ENCODE peak calls at places on chromosomes 5 and 9, in seven cellular contexts. S, Y, T, G, V, X and D are unnamed samples.

GRCh38 chr9:134025606-134026541 is 593 bp downstream of the BRD3OS start:
- DNase-seq in S (no peak), Y (peak), T (peak), G (peak), V (peak), X (peak), D (peak)

GRCh38 chr9:132042324-132042723 is 37.3 kb downstream of the MED27 start:
- DNase-seq in S (no peak), Y (peak), T (peak), G (no peak), V (peak), X (no peak), D (no peak)

GRCh38 chr5:143898381-143898780 is 86.4 kb downstream of the HMHB1 start:
- DNase-seq in S (no peak), Y (no peak), T (no peak), G (no peak), V (no peak), X (no peak), D (no peak)

GRCh38 chr5:21919417-21920022 is 933.6 kb downstream of the CDH12 start:
- DNase-seq in S (no peak), Y (peak), T (peak), G (peak), V (peak), X (peak), D (peak)

GRCh38 chr9:132351404-132352050 is 3.3 kb downstream of the SETX start:
- DNase-seq in S (no peak), Y (no peak), T (no peak), G (no peak), V (no peak), X (no peak), D (no peak)

GRCh38 chr5:76325876-76326491 is 77.1 kb upstream of the IQGAP2 start:
- DNase-seq in S (no peak), Y (no peak), T (no peak), G (no peak), V (no peak), X (no peak), D (no peak)

GRCh38 chr9:91179237-91180138 is 182.2 kb downstream of the AUH start:
- DNase-seq in S (no peak), Y (peak), T (peak), G (no peak), V (no peak), X (no peak), D (no peak)

GRCh38 chr9:19431361-19432171 is 22.8 kb downstream of the ACER2 start:
- DNase-seq in S (no peak), Y (no peak), T (no peak), G (no peak), V (no peak), X (peak), D (no peak)

GRCh38 chr9:78314550-78314949 is 17.6 kb downstream of the PSAT1 start:
- DNase-seq in S (no peak), Y (no peak), T (no peak), G (no peak), V (no peak), X (no peak), D (no peak)

GRCh38 chr9:136014928-136015633 is 53.9 kb upstream of the UBAC1 start:
- DNase-seq in S (no peak), Y (no peak), T (no peak), G (no peak), V (no peak), X (no peak), D (no peak)

GRCh38 chr9:109956811-109957440 is 176.9 kb downstream of the PALM2AKAP2 start:
- DNase-seq in S (no peak), Y (peak), T (peak), G (no peak), V (peak), X (peak), D (peak)

DNA sequence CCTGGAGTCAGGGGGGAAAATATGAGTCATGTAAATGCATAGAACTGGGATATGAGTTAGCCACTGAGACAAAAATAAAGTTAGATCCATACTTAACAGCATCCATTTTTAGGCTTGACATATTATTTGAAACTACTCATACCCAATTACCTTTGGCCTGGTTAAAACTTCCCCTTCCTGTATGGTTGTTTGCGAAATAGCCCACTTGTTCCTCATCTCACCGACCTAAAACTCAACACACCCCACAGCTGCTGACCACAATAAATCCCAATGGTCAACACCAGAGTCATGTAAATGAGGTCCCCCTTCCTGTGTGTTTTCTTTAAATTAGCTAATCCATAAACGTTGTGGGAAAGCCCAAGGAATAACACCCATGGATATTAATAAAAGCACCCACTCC is 55.2 kb upstream of the TMEM215 start:
- DNase-seq in S (no peak), Y (no peak), T (no peak), G (no peak), V (no peak), X (no peak), D (no peak)
- H3K23ac ChIP-seq in S (no peak), Y (no peak), T (no peak), G (no peak), V (no peak), X (no peak), D (no peak)

DNA sequence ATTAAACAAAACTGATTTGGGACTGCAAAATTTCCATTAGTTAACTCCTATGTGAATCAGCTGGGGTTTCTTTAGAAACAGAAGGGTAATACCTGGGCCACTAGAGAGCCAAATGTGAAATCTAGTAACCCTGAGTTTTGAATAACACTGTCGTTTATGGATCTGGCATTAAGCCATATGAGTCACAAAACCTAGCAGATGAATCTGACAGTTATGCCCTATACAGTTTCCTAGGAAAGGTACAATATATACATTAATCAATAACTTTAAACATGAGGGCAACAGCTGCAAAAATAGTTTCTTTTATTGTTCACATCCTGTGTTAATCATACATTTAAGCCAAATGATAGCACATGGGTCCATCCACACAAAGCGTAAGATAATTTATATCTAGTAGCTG is 56.9 kb downstream of the PAM start:
- DNase-seq in S (no peak), Y (peak), T (peak), G (no peak), V (no peak), X (no peak), D (no peak)
- H2BK120ac ChIP-seq in S (no peak), Y (no peak), T (no peak), G (no peak), V (no peak), X (no peak), D (no peak)

GRCh38 chr9:8679405-8679951 is 879.9 kb upstream of the DMAC1 start:
- DNase-seq in S (no peak), Y (no peak), T (peak), G (no peak), V (no peak), X (no peak), D (no peak)
- H3K23ac ChIP-seq in S (no peak), Y (no peak), T (no peak), G (no peak), V (no peak), X (no peak), D (no peak)

DNA sequence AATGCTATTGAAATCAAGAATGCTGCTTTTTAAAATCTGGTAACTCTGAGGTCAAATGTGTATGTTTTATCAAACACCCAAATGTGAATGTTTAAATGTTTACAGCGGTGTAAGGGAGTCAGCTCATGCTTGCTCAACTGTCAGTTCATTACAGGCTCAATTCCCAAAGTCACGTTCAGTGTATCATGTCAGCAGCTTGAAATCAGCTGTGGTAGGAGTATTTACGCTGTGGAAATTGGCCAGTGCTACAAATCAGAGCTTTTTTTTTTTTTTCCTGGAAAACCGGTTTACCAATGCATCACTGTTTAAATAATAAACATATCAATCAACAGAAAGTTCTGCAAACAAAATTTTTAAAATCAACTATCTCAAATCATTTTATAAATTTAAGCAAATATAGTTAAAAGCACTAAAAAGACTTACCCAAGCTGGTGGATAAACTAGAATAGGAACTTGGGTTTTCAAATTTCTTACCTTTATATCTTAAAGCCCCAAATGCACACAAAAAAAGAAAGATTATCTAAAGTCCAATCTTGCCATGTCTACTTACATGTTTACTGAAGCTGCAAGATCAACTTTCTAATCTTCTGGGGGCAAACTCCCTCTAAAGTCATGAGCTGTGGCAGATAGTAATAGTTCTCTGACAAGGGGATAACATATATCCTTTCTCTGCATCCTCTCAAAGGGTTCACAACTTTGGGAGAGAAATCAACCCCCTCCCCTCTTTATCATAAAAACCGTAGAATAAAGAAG is 57.6 kb upstream of the GRAMD2B start:
- DNase-seq in S (no peak), Y (peak), T (peak), G (no peak), V (no peak), X (peak), D (no peak)
- H2BK120ac ChIP-seq in S (no peak), Y (peak), T (no peak), G (no peak), V (no peak), X (no peak), D (no peak)